ENCODE peak calls at places on chromosomes 11 and 22, in five cellular contexts. J is K562, V is GM12878, P is HepG2, E is H1. K is an unnamed sample.

GRCh38 chr22:24521791-24522245 is 26.7 kb downstream of the UPB1 start:
- DNase-seq in E (peak; percentile 82), P (peak; percentile 86), V (no peak), J (no peak), K (peak; percentile 72)

GRCh38 chr11:126857860-126858808 is 142.4 kb downstream of the KIRREL3 start:
- DNase-seq in J (no peak), E (no peak), P (no peak), V (no peak), K (peak; percentile 64)

GRCh38 chr11:6319879-6320410 is 356 bp downstream of the CAVIN3 start:
- DNase-seq in V (no peak), P (no peak), E (no peak), J (peak; percentile 52), K (peak; percentile 35)

GRCh38 chr11:83773950-83774880 is 488.0 kb upstream of the CCDC90B start:
- DNase-seq in P (no peak), V (no peak), J (no peak), E (no peak), K (no peak)

GRCh38 chr11:121553806-121554205 is 101.0 kb upstream of the SORL1-AS1 start:
- DNase-seq in E (no peak), V (no peak), J (no peak), P (peak; percentile 91), K (no peak)

GRCh38 chr11:90630176-90630575 is 407.3 kb upstream of the CHORDC1 start:
- DNase-seq in J (no peak), V (no peak), E (no peak), P (no peak), K (no peak)

GRCh38 chr22:30234786-30235470 is 11.6 kb downstream of the LIF start:
- DNase-seq in J (no peak), P (no peak), V (no peak), E (no peak), K (no peak)

GRCh38 chr22:46044718-46045458 is 67.9 kb upstream of the WNT7B start:
- DNase-seq in P (no peak), E (no peak), J (no peak), V (no peak), K (no peak)

GRCh38 chr11:43687120-43687791 is 6.7 kb downstream of the HSD17B12 start:
- DNase-seq in E (no peak), V (no peak), P (no peak), J (no peak), K (no peak)

GRCh38 chr11:63536669-63537292 is at the start of gene PLAAT4:
- DNase-seq in V (peak; percentile 45), J (no peak), P (peak; percentile 16), E (no peak), K (no peak)

GRCh38 chr22:49097966-49098365 is 729.7 kb downstream of the BRD1 start:
- DNase-seq in P (no peak), V (no peak), J (no peak), E (no peak), K (no peak)

GRCh38 chr11:130449996-130450419 is 1.6 kb downstream of the ADAMTS15 start:
- DNase-seq in J (peak; percentile 36), E (peak; percentile 75), V (no peak), P (no peak), K (peak; percentile 65)

GRCh38 chr11:94787798-94788197 is 19.6 kb downstream of the AMOTL1 start:
- DNase-seq in V (no peak), P (no peak), J (peak; percentile 60), E (no peak), K (no peak)
- TF ChIP-seq CHD2 in V (no peak), P (no peak), J (no peak), E (no peak), K (no peak)

GRCh38 chr11:100695911-100696310 is 8.8 kb downstream of the ARHGAP42 start:
- DNase-seq in E (no peak), J (no peak), V (no peak), P (no peak), K (no peak)
- H3K36me3 ChIP-seq in E (no peaks in the 10 kb centered on the region), J (no peaks in the 10 kb centered on the region), V (no peaks in the 10 kb centered on the region), P (no peaks in the 10 kb centered on the region), K (no peaks in the 10 kb centered on the region)

DNA sequence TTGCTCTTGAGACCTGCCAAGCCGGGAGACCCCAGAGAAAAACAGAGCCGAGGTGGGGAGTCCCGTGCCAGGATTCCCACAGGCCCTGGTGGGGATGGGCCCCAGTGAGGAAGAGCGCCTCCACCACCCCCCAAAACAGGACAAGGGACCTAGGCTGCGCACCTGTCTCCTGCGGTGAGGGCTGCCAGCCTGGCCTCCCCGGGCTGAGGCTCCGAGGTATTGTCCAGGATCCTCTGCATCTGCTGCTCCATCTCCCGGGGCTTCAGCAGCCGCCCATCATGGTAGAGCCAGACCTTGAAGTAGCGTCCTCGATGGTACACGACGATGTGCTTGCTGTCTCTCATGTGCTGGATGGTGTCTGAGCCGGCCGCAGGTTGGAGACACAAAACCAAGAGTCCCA is 33.3 kb upstream of the TESMIN start:
- DNase-seq in E (no peak), J (no peak), P (no peak), V (no peak), K (no peak)
- TF ChIP-seq CHD2 in E (no peak), J (no peak), P (no peak), V (no peak), K (no peak)

GRCh38 chr11:111996129-111996528 is 29.1 kb upstream of the DLAT start:
- DNase-seq in E (no peak), J (no peak), V (no peak), P (no peak), K (no peak)

GRCh38 chr11:111990381-111990780 is 34.8 kb upstream of the DLAT start:
- DNase-seq in P (no peak), V (no peak), J (no peak), E (no peak), K (no peak)

GRCh38 chr11:111986589-111986988 is 38.6 kb upstream of the DLAT start:
- DNase-seq in P (no peak), J (no peak), V (no peak), E (no peak), K (no peak)

GRCh38 chr11:111992456-111992855 is 32.8 kb upstream of the DLAT start:
- DNase-seq in V (no peak), E (no peak), P (no peak), J (no peak), K (no peak)
- H3K36me3 ChIP-seq in V (no peaks in the 10 kb centered on the region), E (peaks cover 3% of the 10 kb centered on the region), P (peaks cover 37% of the 10 kb centered on the region), J (peaks cover 30% of the 10 kb centered on the region), K (peaks cover 51% of the 10 kb centered on the region)

GRCh38 chr11:92480519-92480918 is 255.9 kb downstream of the FAT3 start:
- DNase-seq in E (no peak), V (no peak), J (no peak), P (no peak), K (no peak)
- TF ChIP-seq CHD2 in E (no peak), V (no peak), J (no peak), P (no peak), K (no peak)

GRCh38 chr11:117195208-117195607 is 4.0 kb upstream of the TAGLN start:
- DNase-seq in J (no peak), V (no peak), E (no peak), P (no peak), K (no peak)
- H3K36me3 ChIP-seq in J (peaks cover 25% of the 10 kb centered on the region), V (peaks cover 4% of the 10 kb centered on the region), E (no peaks in the 10 kb centered on the region), P (peaks cover 6% of the 10 kb centered on the region), K (peaks cover 11% of the 10 kb centered on the region)